ENCODE peak calls at places on chromosomes 11 and 22, in four cellular contexts. M is endothelial cell of umbilical vein, X is keratinocyte, Z is K562. V is an unnamed sample.
A peak's percentile ranks its signal among the peaks of the same experiment; 100 is the strongest.

GRCh38 chr11:3231851-3232744 is at the start of gene MRGPRE:
- DNase-seq in M (no peak), Z (peak; percentile 85), X (no peak), V (no peak)

GRCh38 chr11:95682552-95682951 is 107.0 kb downstream of the FAM76B start:
- DNase-seq in Z (no peak), M (peak; percentile 92), X (no peak), V (peak; percentile 64)

GRCh38 chr22:27391092-27391770 is 410.3 kb downstream of the MN1 start:
- DNase-seq in X (no peak), M (no peak), Z (no peak), V (no peak)

GRCh38 chr22:37101311-37102063 is 8.0 kb downstream of the TMPRSS6 start:
- DNase-seq in M (no peak), Z (no peak), X (no peak), V (no peak)

GRCh38 chr22:42562282-42562681 is 8.5 kb downstream of the SERHL2 start:
- DNase-seq in M (no peak), Z (no peak), X (no peak), V (no peak)

GRCh38 chr11:17102447-17102846 is 25.0 kb upstream of the RPS13 start:
- DNase-seq in X (no peak), Z (no peak), M (no peak), V (no peak)

GRCh38 chr22:32896951-32897350 is 95.4 kb downstream of the TIMP3 start:
- DNase-seq in Z (no peak), X (no peak), M (no peak), V (no peak)

GRCh38 chr11:129392995-129393394 is 17.3 kb downstream of the BARX2 start:
- DNase-seq in M (no peak), X (no peak), Z (no peak), V (no peak)

GRCh38 chr11:76313271-76313670 is 67.7 kb downstream of the THAP12 start:
- DNase-seq in X (no peak), Z (no peak), M (no peak), V (no peak)

GRCh38 chr11:72294566-72295395 is 50.8 kb upstream of the PHOX2A start:
- DNase-seq in X (no peak), Z (no peak), M (no peak), V (no peak)

GRCh38 chr11:72295471-72295870 is 51.5 kb upstream of the PHOX2A start:
- DNase-seq in X (no peak), Z (no peak), M (no peak), V (no peak)

GRCh38 chr11:72293391-72293790 is 49.4 kb upstream of the PHOX2A start:
- DNase-seq in X (no peak), Z (no peak), M (no peak), V (no peak)

GRCh38 chr11:72293910-72294533 is 50.0 kb upstream of the PHOX2A start:
- DNase-seq in Z (no peak), X (no peak), M (no peak), V (no peak)

GRCh38 chr11:72292106-72292790 is 48.3 kb upstream of the PHOX2A start:
- DNase-seq in M (no peak), X (no peak), Z (no peak), V (no peak)
- H3K9me1 ChIP-seq in M (no peaks in the 10 kb centered on the region), X (no peaks in the 10 kb centered on the region), Z (no peaks in the 10 kb centered on the region), V (peaks cover 2% of the 10 kb centered on the region)

GRCh38 chr11:78796956-78797355 is 222.3 kb upstream of the NARS2 start:
- DNase-seq in X (no peak), M (peak; percentile 79), Z (no peak), V (peak; percentile 100)
- H3K9me1 ChIP-seq in X (no peaks in the 10 kb centered on the region), M (no peaks in the 10 kb centered on the region), Z (no peaks in the 10 kb centered on the region), V (peaks cover 37% of the 10 kb centered on the region)

DNA sequence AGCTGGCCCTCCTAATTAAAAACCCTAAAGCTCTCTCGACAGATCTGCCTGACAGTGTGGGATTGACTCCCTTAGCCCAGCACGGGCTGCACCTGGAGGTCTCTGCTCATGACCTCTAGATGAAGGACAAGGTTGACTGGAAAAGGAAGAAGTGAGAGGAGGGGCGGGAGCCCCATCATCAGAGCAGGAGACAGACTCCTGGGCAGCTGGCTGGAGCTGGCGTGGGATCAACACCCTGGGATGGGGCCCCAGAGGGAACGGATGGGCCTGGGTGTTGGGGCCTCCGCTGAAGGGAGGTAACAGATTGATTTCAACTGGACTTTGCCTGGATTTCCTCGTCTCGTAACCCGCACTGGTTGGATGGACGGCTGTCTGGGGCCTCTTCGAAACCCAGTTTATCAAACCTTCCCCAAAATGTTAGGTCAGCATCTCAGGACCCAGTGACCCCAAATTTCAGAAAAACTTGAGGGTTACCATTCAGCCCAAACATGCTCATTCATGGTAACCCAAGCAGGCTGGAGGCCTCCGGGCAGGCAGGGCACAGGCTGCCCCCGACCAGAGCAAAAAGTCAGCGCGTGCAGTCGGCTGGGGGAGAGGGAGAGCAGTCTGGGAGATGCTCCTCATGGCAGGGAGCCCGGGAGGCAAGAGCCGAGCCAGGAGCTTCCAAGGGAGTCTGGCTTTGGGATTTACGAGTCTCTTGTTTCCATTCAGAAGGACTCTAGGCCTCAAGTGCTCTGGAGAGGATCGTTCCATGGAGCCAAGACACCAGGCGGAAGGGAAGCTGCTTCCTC is 45.9 kb downstream of the RPUSD4 start:
- DNase-seq in M (no peak), Z (no peak), X (no peak), V (no peak)
- H3K9me1 ChIP-seq in M (no peaks in the 10 kb centered on the region), Z (no peaks in the 10 kb centered on the region), X (no peaks in the 10 kb centered on the region), V (no peaks in the 10 kb centered on the region)

DNA sequence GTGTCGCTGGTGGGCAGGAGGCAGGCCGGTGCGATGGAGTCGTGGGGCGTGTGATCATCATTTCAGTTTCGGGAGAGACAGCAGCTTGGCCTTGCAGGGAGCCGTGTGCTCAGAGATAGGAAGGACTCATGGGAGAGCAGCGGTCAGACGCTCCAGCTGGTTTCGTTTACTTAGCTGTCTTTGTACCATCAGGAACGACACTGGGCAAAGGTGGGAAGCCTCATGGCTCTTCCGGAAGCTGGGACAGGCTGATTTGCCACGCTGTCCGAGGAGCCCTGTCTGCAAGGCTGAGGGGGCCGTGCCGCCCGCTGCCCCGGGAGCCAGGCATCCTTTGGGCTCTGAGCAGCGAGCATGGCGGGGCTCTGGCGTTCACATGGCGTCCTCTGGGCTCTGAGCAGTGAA is 32.7 kb downstream of the GRAMD4 start:
- DNase-seq in Z (no peak), X (no peak), M (no peak), V (peak; percentile 35)
- H3K9me1 ChIP-seq in Z (no peaks in the 10 kb centered on the region), X (no peaks in the 10 kb centered on the region), M (no peaks in the 10 kb centered on the region), V (peaks cover 6% of the 10 kb centered on the region)

GRCh38 chr11:59179121-59179520 is 7.2 kb downstream of the DTX4 start:
- DNase-seq in M (no peak), Z (no peak), X (no peak), V (no peak)
- H3K9me1 ChIP-seq in M (no peaks in the 10 kb centered on the region), Z (no peaks in the 10 kb centered on the region), X (no peaks in the 10 kb centered on the region), V (peaks cover 8% of the 10 kb centered on the region)

DNA sequence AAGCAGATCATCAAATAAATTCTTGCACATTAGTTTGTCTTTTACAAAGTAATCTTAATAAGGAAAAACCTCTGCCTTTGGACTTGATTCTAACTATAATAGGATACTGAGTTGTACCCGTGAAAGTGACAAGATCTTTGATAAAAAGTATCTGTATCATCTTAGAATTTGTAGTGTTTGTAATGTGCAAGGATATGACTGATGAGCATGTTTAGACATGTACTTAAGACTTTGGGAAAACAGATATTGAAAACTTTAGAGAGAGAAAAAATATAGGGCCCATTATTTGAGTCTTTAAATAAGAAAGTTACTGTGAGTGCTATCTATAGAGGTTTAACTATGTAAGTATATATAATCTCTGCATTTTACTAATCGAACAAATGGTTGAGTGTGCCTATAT is 9.0 kb upstream of the TMEM135 start:
- DNase-seq in X (no peak), Z (no peak), M (no peak), V (no peak)
- H3K9me1 ChIP-seq in X (no peaks in the 10 kb centered on the region), Z (no peaks in the 10 kb centered on the region), M (no peaks in the 10 kb centered on the region), V (no peaks in the 10 kb centered on the region)

GRCh38 chr11:29019960-29020683 is 911.9 kb downstream of the METTL15 start:
- DNase-seq in Z (no peak), M (peak; percentile 80), X (no peak), V (peak; percentile 66)
- H3K9me1 ChIP-seq in Z (no peaks in the 10 kb centered on the region), M (no peaks in the 10 kb centered on the region), X (no peaks in the 10 kb centered on the region), V (no peaks in the 10 kb centered on the region)